ENCODE peak calls at places on chromosomes 11 and 22, in four cellular contexts. R is K562, I is HepG2, M is GM12878. T is an unnamed sample.

GRCh38 chr11:69792611-69793010 is 17.5 kb upstream of the FGF4 start:
- DNase-seq in R (no peak), I (no peak), M (no peak), T (no peak)

GRCh38 chr22:37943471-37944198 is 9.8 kb downstream of the C22orf23 start:
- DNase-seq in R (no peak), I (no peak), M (no peak), T (no peak)

GRCh38 chr11:2380396-2380795 is 3.3 kb downstream of the CD81 start:
- DNase-seq in R (no peak), I (no peak), M (no peak), T (no peak)

GRCh38 chr22:33332538-33332937 is 274.4 kb upstream of the SYN3 start:
- DNase-seq in R (no peak), I (no peak), M (no peak), T (no peak)

GRCh38 chr22:19058713-19059451 is 63.3 kb downstream of the DGCR2 start:
- DNase-seq in R (no peak), I (no peak), M (no peak), T (no peak)

GRCh38 chr11:12195773-12196172 is 85.4 kb downstream of the MICAL2 start:
- DNase-seq in R (peak; percentile 40), I (no peak), M (no peak), T (no peak)

GRCh38 chr22:30027791-30028190 is 52.5 kb upstream of the HORMAD2 start:
- DNase-seq in R (no peak), I (no peak), M (no peak), T (no peak)

GRCh38 chr11:5712507-5712906 is 22.9 kb downstream of the TRIM22 start:
- DNase-seq in R (peak; percentile 20), I (no peak), M (no peak), T (no peak)

GRCh38 chr11:125020342-125020741 is 42.8 kb upstream of the SLC37A2 start:
- DNase-seq in R (no peak), I (no peak), M (no peak), T (no peak)

GRCh38 chr11:35583126-35583525 is 35.1 kb upstream of the FJX1 start:
- DNase-seq in R (no peak), I (no peak), M (no peak), T (no peak)

GRCh38 chr11:116421529-116422185 is 351.1 kb downstream of the BUD13 start:
- DNase-seq in R (no peak), I (no peak), M (no peak), T (no peak)

GRCh38 chr11:71198141-71198822 is 54.1 kb downstream of the SHANK2 start:
- DNase-seq in R (no peak), I (no peak), M (no peak), T (no peak)

GRCh38 chr22:31439805-31440204 is 40.4 kb downstream of the DRG1 start:
- DNase-seq in R (no peak), I (no peak), M (no peak), T (no peak)

GRCh38 chr11:19953342-19953741 is 206.9 kb downstream of the DBX1 start:
- DNase-seq in R (no peak), I (peak; percentile 30), M (no peak), T (peak; percentile 70)

GRCh38 chr11:723120-723883 is 17.3 kb downstream of the EPS8L2 start:
- DNase-seq in R (no peak), I (peak; percentile 56), M (no peak), T (no peak)

GRCh38 chr11:111635706-111636045 is 33.4 kb downstream of the SIK2 start:
- DNase-seq in R (no peak), I (no peak), M (no peak), T (no peak)

GRCh38 chr11:77124041-77124440 is 4.0 kb upstream of the MYO7A start:
- DNase-seq in R (no peak), I (no peak), M (no peak), T (no peak)

GRCh38 chr11:31655483-31655882 is 145.9 kb downstream of the ELP4 start:
- DNase-seq in R (no peak), I (peak; percentile 82), M (no peak), T (no peak)

DNA sequence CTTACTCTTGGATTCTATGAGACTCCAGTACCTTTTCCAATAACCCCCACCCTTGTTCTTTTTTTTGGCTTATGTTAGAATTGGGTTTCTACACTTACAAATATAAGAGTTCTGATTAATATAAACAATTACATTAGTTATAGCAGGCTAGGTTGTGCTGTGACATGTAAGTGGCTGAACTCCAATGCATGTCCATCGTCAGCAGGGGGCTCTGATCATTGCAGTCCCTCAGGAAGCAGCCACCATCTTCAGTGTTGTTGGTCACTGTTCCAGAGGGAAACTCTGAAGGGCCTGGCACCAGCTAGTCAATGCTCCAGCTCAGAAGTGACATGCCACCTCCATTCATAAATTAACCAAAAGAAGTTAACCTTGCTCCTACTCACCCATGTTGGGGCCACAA is 5.6 kb downstream of the LIPT2 start:
- DNase-seq in R (no peak), I (peak; percentile 54), M (no peak), T (peak; percentile 26)
- TF ChIP-seq ATF2 in R (no peak), I (no peak), M (no peak), T (no peak)

GRCh38 chr22:36384766-36385400 is 2.9 kb downstream of the MYH9 start:
- DNase-seq in R (no peak), I (no peak), M (no peak), T (peak; percentile 35)
- TF ChIP-seq ETV6 in R (no peak), I (no peak), M (no peak), T (no peak)

GRCh38 chr22:24107668-24108067 is 73.6 kb upstream of the SUSD2 start:
- DNase-seq in R (no peak), I (no peak), M (no peak), T (no peak)

GRCh38 chr22:24105018-24105360 is 76.3 kb upstream of the SUSD2 start:
- DNase-seq in R (no peak), I (no peak), M (no peak), T (no peak)

GRCh38 chr22:24108073-24108472 is 73.2 kb upstream of the SUSD2 start:
- DNase-seq in R (peak; percentile 16), I (no peak), M (no peak), T (peak; percentile 37)

GRCh38 chr22:24105661-24106060 is 75.6 kb upstream of the SUSD2 start:
- DNase-seq in R (no peak), I (no peak), M (no peak), T (no peak)

DNA sequence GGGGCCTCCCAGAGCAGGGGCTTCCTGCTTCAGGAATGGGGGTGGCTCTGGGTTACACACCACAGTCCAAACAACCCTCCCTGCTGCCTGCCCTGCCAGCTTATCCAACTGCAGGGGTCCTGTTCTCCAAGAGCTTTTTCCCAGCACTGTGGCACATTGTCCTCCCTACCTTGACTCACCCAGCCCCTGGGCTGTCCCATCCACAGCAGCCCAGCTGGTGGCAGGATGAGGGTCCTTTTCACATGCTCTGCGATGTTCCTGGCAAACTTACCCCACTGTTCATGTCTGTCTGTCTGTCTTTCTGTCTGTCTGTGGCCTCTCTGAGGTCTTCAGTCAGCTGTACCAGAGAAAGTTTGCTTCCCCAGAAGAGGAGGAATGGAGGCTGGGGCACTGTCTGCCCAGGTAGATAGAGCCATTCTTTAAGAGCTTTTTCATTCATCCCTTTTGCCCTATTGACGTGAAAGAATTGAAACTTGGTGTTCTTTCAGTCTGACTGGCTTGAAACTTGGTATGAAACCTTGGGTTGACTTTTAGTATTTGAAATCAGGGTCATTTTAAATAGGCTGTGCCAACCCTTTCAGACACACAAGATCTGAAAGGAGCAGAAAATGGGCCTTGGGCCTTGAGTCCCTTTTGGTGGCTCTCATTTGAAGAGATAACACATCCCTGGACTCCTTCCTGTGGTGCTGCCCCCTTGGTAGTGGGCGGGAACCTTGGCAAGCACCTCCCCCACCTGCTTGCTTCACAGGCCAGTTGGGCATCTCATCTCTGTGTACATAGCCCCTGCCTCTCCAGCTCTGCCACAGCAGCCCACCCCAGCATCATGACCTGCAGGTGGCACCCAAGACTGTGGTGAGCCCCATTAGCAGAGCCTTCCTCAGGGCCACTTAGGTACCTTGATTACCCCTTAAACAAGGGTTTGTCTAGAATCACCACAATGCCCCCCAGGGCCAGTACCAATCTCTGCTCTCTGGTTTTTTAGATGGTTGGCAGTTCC is 74.6 kb upstream of the SUSD2 start:
- DNase-seq in R (no peak), I (no peak), M (peak; percentile 41), T (peak; percentile 28)
- TF ChIP-seq CREB1 in R (no peak), I (no peak), M (no peak), T (no peak)

GRCh38 chr11:22359295-22359694 is 21.1 kb downstream of the SLC17A6 start:
- DNase-seq in R (no peak), I (no peak), M (no peak), T (no peak)
- TF ChIP-seq ATF2 in R (no peak), I (no peak), M (no peak), T (no peak)

GRCh38 chr22:45516923-45517675 is 14.4 kb downstream of the FBLN1 start:
- DNase-seq in R (no peak), I (no peak), M (no peak), T (no peak)
- TF ChIP-seq ETV6 in R (no peak), I (no peak), M (no peak), T (no peak)

GRCh38 chr22:24392218-24392931 is 35.0 kb upstream of the ADORA2A start:
- DNase-seq in R (no peak), I (no peak), M (no peak), T (no peak)
- TF ChIP-seq CREB1 in R (no peak), I (no peak), M (no peak), T (no peak)